ENCODE peak calls at places on chromosomes 12 and 14, in eight cellular contexts. One of them, this sample, is unnamed.

GRCh38 chr12:14408208-14408607 is 42.7 kb downstream of the ATF7IP start:
- DNase-seq in heart right ventricle: no peak
- DNase-seq in astrocyte: peak; percentile 51
- DNase-seq in Peyer's patch: no peak
- DNase-seq in tibial artery: no peak
- DNase-seq in ovary: no peak
- DNase-seq in neural progenitor cell: no peak
- DNase-seq in endodermal cell: no peak
- DNase-seq in this sample: no peak

GRCh38 chr12:11642785-11643184 is 6.7 kb upstream of the ETV6 start:
- DNase-seq in astrocyte: no peak
- DNase-seq in endodermal cell: no peak
- DNase-seq in Peyer's patch: no peak
- DNase-seq in ovary: no peak
- DNase-seq in heart right ventricle: no peak
- DNase-seq in neural progenitor cell: no peak
- DNase-seq in tibial artery: no peak
- DNase-seq in this sample: no peak

GRCh38 chr12:55780695-55781094 is 36.8 kb downstream of the SARNP start:
- DNase-seq in tibial artery: no peak
- DNase-seq in neural progenitor cell: no peak
- DNase-seq in heart right ventricle: no peak
- DNase-seq in ovary: no peak
- DNase-seq in astrocyte: peak; percentile 25
- DNase-seq in endodermal cell: no peak
- DNase-seq in Peyer's patch: no peak
- DNase-seq in this sample: no peak

GRCh38 chr14:69346710-69347109 is 51.4 kb downstream of the ERH start:
- DNase-seq in astrocyte: no peak
- DNase-seq in neural progenitor cell: peak; percentile 84
- DNase-seq in tibial artery: no peak
- DNase-seq in ovary: no peak
- DNase-seq in endodermal cell: peak; percentile 97
- DNase-seq in heart right ventricle: peak; percentile 57
- DNase-seq in Peyer's patch: peak; percentile 70
- DNase-seq in this sample: peak; percentile 79

GRCh38 chr14:52995998-52996397 is 45.1 kb upstream of the FERMT2 start:
- DNase-seq in Peyer's patch: no peak
- DNase-seq in heart right ventricle: no peak
- DNase-seq in neural progenitor cell: no peak
- DNase-seq in ovary: no peak
- DNase-seq in tibial artery: no peak
- DNase-seq in endodermal cell: no peak
- DNase-seq in astrocyte: no peak
- DNase-seq in this sample: no peak

GRCh38 chr12:4278582-4278939 is 5.0 kb downstream of the CCND2 start:
- DNase-seq in endodermal cell: no peak
- DNase-seq in ovary: no peak
- DNase-seq in neural progenitor cell: no peak
- DNase-seq in Peyer's patch: peak; percentile 76
- DNase-seq in heart right ventricle: peak; percentile 66
- DNase-seq in astrocyte: no peak
- DNase-seq in tibial artery: peak; percentile 77
- DNase-seq in this sample: no peak

GRCh38 chr12:19614601-19615442 is 175.5 kb downstream of the AEBP2 start:
- DNase-seq in ovary: no peak
- DNase-seq in astrocyte: no peak
- DNase-seq in endodermal cell: no peak
- DNase-seq in tibial artery: no peak
- DNase-seq in heart right ventricle: no peak
- DNase-seq in neural progenitor cell: no peak
- DNase-seq in Peyer's patch: no peak
- DNase-seq in this sample: no peak

GRCh38 chr14:72515779-72516770 is 377.8 kb downstream of the DPF3 start:
- DNase-seq in Peyer's patch: no peak
- DNase-seq in ovary: no peak
- DNase-seq in endodermal cell: peak; percentile 61
- DNase-seq in tibial artery: no peak
- DNase-seq in neural progenitor cell: no peak
- DNase-seq in astrocyte: peak; percentile 40
- DNase-seq in heart right ventricle: no peak
- DNase-seq in this sample: no peak

GRCh38 chr12:123269395-123269892 is 2.2 kb downstream of the CDK2AP1 start:
- DNase-seq in Peyer's patch: peak; percentile 67
- DNase-seq in neural progenitor cell: peak; percentile 93
- DNase-seq in tibial artery: peak; percentile 66
- DNase-seq in endodermal cell: peak; percentile 92
- DNase-seq in ovary: peak; percentile 55
- DNase-seq in heart right ventricle: peak; percentile 72
- DNase-seq in astrocyte: peak; percentile 65
- DNase-seq in this sample: peak; percentile 93

GRCh38 chr12:46609281-46609623 is 216.5 kb downstream of the SLC38A4 start:
- DNase-seq in neural progenitor cell: no peak
- DNase-seq in ovary: no peak
- DNase-seq in endodermal cell: no peak
- DNase-seq in heart right ventricle: no peak
- DNase-seq in tibial artery: no peak
- DNase-seq in astrocyte: no peak
- DNase-seq in Peyer's patch: no peak
- DNase-seq in this sample: no peak

GRCh38 chr12:57156701-57157403 is 9.4 kb upstream of the LRP1-AS start:
- DNase-seq in heart right ventricle: peak; percentile 46
- DNase-seq in neural progenitor cell: no peak
- DNase-seq in endodermal cell: no peak
- DNase-seq in tibial artery: no peak
- DNase-seq in Peyer's patch: no peak
- DNase-seq in astrocyte: no peak
- DNase-seq in ovary: no peak
- DNase-seq in this sample: no peak

GRCh38 chr14:99520571-99521081 is 39.4 kb downstream of the CCNK start:
- DNase-seq in neural progenitor cell: no peak
- DNase-seq in Peyer's patch: peak; percentile 37
- DNase-seq in endodermal cell: no peak
- DNase-seq in tibial artery: no peak
- DNase-seq in astrocyte: no peak
- DNase-seq in heart right ventricle: no peak
- DNase-seq in ovary: peak; percentile 10
- DNase-seq in this sample: peak; percentile 44

GRCh38 chr12:65765436-65765813 is 58.9 kb upstream of the HMGA2 start:
- DNase-seq in astrocyte: peak; percentile 96
- DNase-seq in Peyer's patch: no peak
- DNase-seq in neural progenitor cell: no peak
- DNase-seq in endodermal cell: no peak
- DNase-seq in heart right ventricle: no peak
- DNase-seq in ovary: no peak
- DNase-seq in tibial artery: no peak
- DNase-seq in this sample: no peak

GRCh38 chr14:102500190-102500661 is 9.3 kb downstream of the ANKRD9 start:
- DNase-seq in tibial artery: peak; percentile 66
- DNase-seq in Peyer's patch: no peak
- DNase-seq in ovary: no peak
- DNase-seq in neural progenitor cell: no peak
- DNase-seq in heart right ventricle: peak; percentile 72
- DNase-seq in astrocyte: peak; percentile 59
- DNase-seq in endodermal cell: peak; percentile 39
- DNase-seq in this sample: no peak

GRCh38 chr12:96140110-96140509 is 54.1 kb upstream of the ELK3 start:
- DNase-seq in tibial artery: no peak
- DNase-seq in Peyer's patch: no peak
- DNase-seq in endodermal cell: no peak
- DNase-seq in ovary: no peak
- DNase-seq in heart right ventricle: no peak
- DNase-seq in astrocyte: peak; percentile 84
- DNase-seq in neural progenitor cell: no peak
- DNase-seq in this sample: no peak

GRCh38 chr14:23101213-23101970 is 3.4 kb downstream of the CIROP start:
- DNase-seq in tibial artery: no peak
- DNase-seq in heart right ventricle: no peak
- DNase-seq in Peyer's patch: no peak
- DNase-seq in ovary: no peak
- DNase-seq in astrocyte: no peak
- DNase-seq in neural progenitor cell: no peak
- DNase-seq in endodermal cell: peak; percentile 78
- DNase-seq in this sample: no peak

DNA sequence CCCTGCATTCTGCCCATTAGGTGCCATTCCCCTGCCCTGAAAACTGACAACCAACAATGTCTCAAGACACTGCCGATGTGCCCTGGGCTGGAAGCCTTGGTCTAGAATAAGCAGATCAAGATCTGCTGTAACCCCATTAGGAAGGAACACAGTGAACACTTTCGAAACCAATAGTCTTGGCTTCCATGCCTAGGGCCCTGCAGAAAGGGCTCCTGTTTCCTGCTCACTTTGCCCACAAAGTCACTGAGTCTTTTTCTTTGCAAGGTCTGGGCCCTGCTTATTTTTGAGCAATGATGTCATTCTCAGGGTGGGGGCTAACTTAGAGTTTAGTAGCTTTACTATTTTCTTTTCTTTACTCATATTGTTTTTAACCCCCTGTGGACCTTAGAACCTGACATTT is 704.2 kb upstream of the TMEM132C start:
- DNase-seq in ovary: no peak
- DNase-seq in astrocyte: no peak
- DNase-seq in Peyer's patch: no peak
- DNase-seq in heart right ventricle: no peak
- DNase-seq in tibial artery: no peak
- DNase-seq in endodermal cell: no peak
- DNase-seq in neural progenitor cell: no peak
- DNase-seq in this sample: no peak
- TF ChIP-seq CTCF in ovary: no peak
- TF ChIP-seq CTCF in astrocyte: no peak
- TF ChIP-seq CTCF in Peyer's patch: no peak
- TF ChIP-seq CTCF in heart right ventricle: no peak
- TF ChIP-seq CTCF in tibial artery: no peak
- TF ChIP-seq CTCF in endodermal cell: no peak
- TF ChIP-seq CTCF in neural progenitor cell: no peak
- TF ChIP-seq CTCF in this sample: no peak

DNA sequence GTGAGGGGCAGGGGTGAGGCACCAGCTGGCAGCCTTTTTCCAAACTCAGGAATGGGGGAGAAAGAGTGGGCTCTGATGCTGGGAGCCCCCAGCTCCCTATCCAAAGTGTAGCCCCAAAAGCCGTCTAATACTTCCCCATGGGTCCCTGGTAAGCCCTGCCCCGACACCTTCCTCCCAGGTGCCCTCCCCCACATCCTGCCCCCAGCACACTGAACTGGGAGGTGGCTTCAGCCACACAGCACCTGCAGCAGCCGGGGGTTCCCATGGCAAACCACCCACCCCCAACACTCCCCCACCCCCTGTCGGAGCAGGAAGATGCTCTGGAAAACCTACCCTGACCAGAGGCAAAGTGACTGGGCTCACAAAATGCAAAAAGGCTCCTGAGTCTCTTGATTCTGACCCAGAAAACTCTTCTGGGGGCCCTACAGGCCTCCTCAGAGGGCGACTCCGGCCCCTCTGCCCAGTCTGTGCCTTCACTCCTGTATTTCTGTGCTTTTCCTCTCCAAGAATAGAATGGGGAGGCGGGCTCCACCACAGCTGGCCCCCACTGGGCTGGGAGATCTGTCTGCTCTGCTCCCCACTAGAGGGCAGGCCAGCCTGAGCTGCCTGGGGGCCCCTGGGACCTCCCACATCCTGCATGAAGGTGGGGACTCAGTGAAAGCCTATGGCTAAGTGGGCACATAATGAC is 81.6 kb downstream of the ITPK1 start:
- DNase-seq in tibial artery: no peak
- DNase-seq in heart right ventricle: no peak
- DNase-seq in ovary: no peak
- DNase-seq in neural progenitor cell: peak; percentile 54
- DNase-seq in endodermal cell: peak; percentile 74
- DNase-seq in astrocyte: no peak
- DNase-seq in Peyer's patch: no peak
- DNase-seq in this sample: peak; percentile 62
- H3K4me1 ChIP-seq in tibial artery: peaks cover 55% of the 10 kb centered on the region
- H3K4me1 ChIP-seq in heart right ventricle: peaks cover 65% of the 10 kb centered on the region
- H3K4me1 ChIP-seq in ovary: peaks cover 20% of the 10 kb centered on the region
- H3K4me1 ChIP-seq in neural progenitor cell: peaks cover 58% of the 10 kb centered on the region
- H3K4me1 ChIP-seq in endodermal cell: peaks cover 21% of the 10 kb centered on the region
- H3K4me1 ChIP-seq in astrocyte: peaks cover 23% of the 10 kb centered on the region
- H3K4me1 ChIP-seq in Peyer's patch: peaks cover 12% of the 10 kb centered on the region
- H3K4me1 ChIP-seq in this sample: peaks cover 16% of the 10 kb centered on the region

DNA sequence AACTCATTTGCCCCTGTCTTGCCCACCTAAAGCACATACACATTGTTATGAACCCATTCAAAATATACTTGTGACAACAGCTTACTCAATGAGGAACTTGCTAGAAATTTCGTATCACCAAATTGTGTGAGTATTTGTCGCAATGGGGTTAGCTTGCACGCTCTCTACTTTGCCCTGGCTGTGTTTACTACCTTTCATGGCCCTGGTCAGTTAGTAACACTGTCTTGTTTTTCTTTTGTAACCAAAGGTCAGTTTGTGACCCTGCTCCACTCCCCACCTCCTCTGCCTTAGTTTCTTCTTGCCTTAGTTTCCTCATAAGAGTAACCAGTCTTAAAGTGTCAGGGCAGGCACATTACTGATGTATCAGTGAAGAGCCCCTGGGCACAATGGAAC is 205.8 kb upstream of the EEA1 start:
- DNase-seq in Peyer's patch: no peak
- DNase-seq in astrocyte: no peak
- DNase-seq in endodermal cell: no peak
- DNase-seq in ovary: no peak
- DNase-seq in neural progenitor cell: no peak
- DNase-seq in tibial artery: no peak
- DNase-seq in heart right ventricle: no peak
- DNase-seq in this sample: no peak
- H3K4me3 ChIP-seq in Peyer's patch: no peak overlapping the region
- H3K4me3 ChIP-seq in astrocyte: no peak overlapping the region
- H3K4me3 ChIP-seq in endodermal cell: no peak overlapping the region
- H3K4me3 ChIP-seq in ovary: no peak overlapping the region
- H3K4me3 ChIP-seq in neural progenitor cell: no peak overlapping the region
- H3K4me3 ChIP-seq in tibial artery: no peak overlapping the region
- H3K4me3 ChIP-seq in heart right ventricle: no peak overlapping the region
- H3K4me3 ChIP-seq in this sample: no peak overlapping the region

DNA sequence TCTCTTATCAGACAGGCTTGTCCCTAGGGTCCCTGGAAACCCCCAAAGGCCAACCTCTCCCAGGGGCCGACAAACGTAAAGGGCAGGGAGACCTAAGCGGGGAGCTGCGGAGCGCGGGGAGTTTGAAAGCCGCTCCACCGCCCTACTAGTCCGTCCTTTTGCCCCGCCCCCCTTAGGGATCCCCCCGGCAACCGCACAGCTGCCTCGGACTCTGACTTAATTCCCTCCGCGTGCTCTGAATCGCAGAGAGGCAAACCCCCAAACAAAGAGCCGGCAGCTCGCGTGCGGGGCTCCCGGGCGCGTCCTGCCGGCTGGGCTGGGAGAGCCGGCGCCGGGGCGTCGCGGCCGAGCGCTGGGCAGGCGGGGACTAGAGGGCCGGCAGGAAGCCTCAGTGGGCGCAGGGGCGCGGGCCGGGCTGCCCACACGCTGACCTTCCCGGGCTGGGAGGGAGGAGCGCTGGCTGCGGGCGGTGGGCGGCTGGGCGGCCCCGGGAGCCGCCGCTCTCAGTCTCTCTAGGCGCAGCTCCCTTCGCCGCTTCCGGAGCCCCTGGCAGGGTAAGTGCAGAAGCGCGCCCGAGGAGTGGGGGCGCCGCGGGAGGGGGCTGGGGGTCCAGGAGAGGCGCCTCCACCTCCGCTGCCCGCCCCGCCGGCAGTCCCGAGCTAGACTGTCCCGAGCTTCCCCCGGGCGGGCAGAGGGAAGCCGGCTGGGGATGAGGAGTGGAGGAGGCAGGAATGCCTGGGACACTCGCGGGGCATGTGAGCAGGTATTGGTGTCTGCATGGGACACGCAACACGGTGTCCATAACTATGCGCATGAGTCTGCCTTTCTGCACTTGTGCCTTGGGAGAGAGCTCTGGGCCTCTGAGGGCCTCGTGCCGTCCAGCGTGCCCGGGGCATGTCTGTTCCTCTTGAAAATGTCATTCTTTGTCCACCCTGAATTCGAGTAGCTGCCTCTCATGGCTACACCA is at the start of gene TSPAN11:
- DNase-seq in tibial artery: peak; percentile 35
- DNase-seq in endodermal cell: peak; percentile 91
- DNase-seq in astrocyte: peak; percentile 31
- DNase-seq in Peyer's patch: no peak
- DNase-seq in ovary: no peak
- DNase-seq in heart right ventricle: peak; percentile 31
- DNase-seq in neural progenitor cell: peak; percentile 97
- DNase-seq in this sample: peak; percentile 53
- TF ChIP-seq CTCF in tibial artery: no peak
- TF ChIP-seq CTCF in endodermal cell: peak; percentile 42
- TF ChIP-seq CTCF in astrocyte: no peak
- TF ChIP-seq CTCF in Peyer's patch: no peak
- TF ChIP-seq CTCF in ovary: no peak
- TF ChIP-seq CTCF in heart right ventricle: no peak
- TF ChIP-seq CTCF in neural progenitor cell: peak; percentile 12
- TF ChIP-seq CTCF in this sample: no peak

This sample was measured in BE2C.